ENCODE peak calls at places on chromosomes 4 and X, in ten cellular contexts. One of them, this sample, is unnamed. For H3K9me3, the result is how much of the 10 kb centered on the place peaks cover.

GRCh38 chr4:142402925-142403324 is 443.2 kb downstream of the INPP4B start:
- DNase-seq in H9: no peak
- DNase-seq in prostate gland: peak
- DNase-seq in colonic mucosa: no peak
- DNase-seq in neuronal stem cell: no peak
- DNase-seq in stomach: no peak
- DNase-seq in adipocyte: peak
- DNase-seq in psoas muscle: no peak
- DNase-seq in sigmoid colon: no peak
- DNase-seq in CD4-positive, alpha-beta memory T cell: no peak
- DNase-seq in this sample: no peak

GRCh38 chr4:70718811-70719604 is 2.8 kb upstream of the RUFY3 start:
- DNase-seq in H9: no peak
- DNase-seq in prostate gland: peak
- DNase-seq in colonic mucosa: no peak
- DNase-seq in neuronal stem cell: no peak
- DNase-seq in stomach: no peak
- DNase-seq in adipocyte: no peak
- DNase-seq in psoas muscle: no peak
- DNase-seq in sigmoid colon: no peak
- DNase-seq in CD4-positive, alpha-beta memory T cell: no peak
- DNase-seq in this sample: no peak

GRCh38 chrX:130669233-130669632 is 233.8 kb downstream of the ENOX2 start:
- DNase-seq in H9: no peak
- DNase-seq in prostate gland: no peak
- DNase-seq in colonic mucosa: no peak
- DNase-seq in neuronal stem cell: no peak
- DNase-seq in stomach: no peak
- DNase-seq in adipocyte: peak
- DNase-seq in psoas muscle: no peak
- DNase-seq in sigmoid colon: no peak
- DNase-seq in CD4-positive, alpha-beta memory T cell: no peak
- DNase-seq in this sample: no peak

GRCh38 chrX:72381439-72382198 is 75.9 kb upstream of the CITED1 start:
- DNase-seq in H9: no peak
- DNase-seq in prostate gland: no peak
- DNase-seq in colonic mucosa: no peak
- DNase-seq in neuronal stem cell: no peak
- DNase-seq in stomach: no peak
- DNase-seq in adipocyte: peak
- DNase-seq in psoas muscle: no peak
- DNase-seq in sigmoid colon: no peak
- DNase-seq in CD4-positive, alpha-beta memory T cell: no peak
- DNase-seq in this sample: no peak

GRCh38 chr4:86482851-86483490 is 111.1 kb upstream of the PTPN13 start:
- DNase-seq in H9: peak
- DNase-seq in prostate gland: no peak
- DNase-seq in colonic mucosa: no peak
- DNase-seq in neuronal stem cell: peak
- DNase-seq in stomach: no peak
- DNase-seq in adipocyte: peak
- DNase-seq in psoas muscle: no peak
- DNase-seq in sigmoid colon: no peak
- DNase-seq in CD4-positive, alpha-beta memory T cell: no peak
- DNase-seq in this sample: no peak

GRCh38 chr4:15042529-15043167 is 40.4 kb downstream of the CPEB2 start:
- DNase-seq in H9: no peak
- DNase-seq in prostate gland: no peak
- DNase-seq in colonic mucosa: no peak
- DNase-seq in neuronal stem cell: no peak
- DNase-seq in stomach: no peak
- DNase-seq in adipocyte: peak
- DNase-seq in psoas muscle: no peak
- DNase-seq in sigmoid colon: no peak
- DNase-seq in CD4-positive, alpha-beta memory T cell: no peak
- DNase-seq in this sample: no peak

GRCh38 chrX:100743009-100743615 is 11.2 kb upstream of the SYTL4 start:
- DNase-seq in H9: no peak
- DNase-seq in prostate gland: no peak
- DNase-seq in colonic mucosa: no peak
- DNase-seq in neuronal stem cell: no peak
- DNase-seq in stomach: no peak
- DNase-seq in adipocyte: no peak
- DNase-seq in psoas muscle: no peak
- DNase-seq in sigmoid colon: no peak
- DNase-seq in CD4-positive, alpha-beta memory T cell: no peak
- DNase-seq in this sample: no peak

GRCh38 chrX:119970574-119970973 is 27.0 kb upstream of the NKAP start:
- DNase-seq in H9: no peak
- DNase-seq in prostate gland: no peak
- DNase-seq in colonic mucosa: no peak
- DNase-seq in neuronal stem cell: no peak
- DNase-seq in stomach: no peak
- DNase-seq in adipocyte: no peak
- DNase-seq in psoas muscle: no peak
- DNase-seq in sigmoid colon: no peak
- DNase-seq in CD4-positive, alpha-beta memory T cell: no peak
- DNase-seq in this sample: no peak

GRCh38 chr4:113355550-113356371 is 306.3 kb downstream of the ANK2 start:
- DNase-seq in H9: no peak
- DNase-seq in prostate gland: no peak
- DNase-seq in colonic mucosa: no peak
- DNase-seq in neuronal stem cell: no peak
- DNase-seq in stomach: no peak
- DNase-seq in adipocyte: peak
- DNase-seq in psoas muscle: peak
- DNase-seq in sigmoid colon: no peak
- DNase-seq in CD4-positive, alpha-beta memory T cell: peak
- DNase-seq in this sample: peak

GRCh38 chr4:76790377-76790776 is 107.6 kb downstream of the SOWAHB start:
- DNase-seq in H9: no peak
- DNase-seq in prostate gland: no peak
- DNase-seq in colonic mucosa: no peak
- DNase-seq in neuronal stem cell: no peak
- DNase-seq in stomach: no peak
- DNase-seq in adipocyte: no peak
- DNase-seq in psoas muscle: no peak
- DNase-seq in sigmoid colon: no peak
- DNase-seq in CD4-positive, alpha-beta memory T cell: no peak
- DNase-seq in this sample: no peak

GRCh38 chr4:87840149-87840548 is 7.4 kb downstream of the MEPE start:
- DNase-seq in H9: no peak
- DNase-seq in prostate gland: no peak
- DNase-seq in colonic mucosa: no peak
- DNase-seq in neuronal stem cell: no peak
- DNase-seq in stomach: no peak
- DNase-seq in adipocyte: no peak
- DNase-seq in psoas muscle: no peak
- DNase-seq in sigmoid colon: no peak
- DNase-seq in CD4-positive, alpha-beta memory T cell: no peak
- DNase-seq in this sample: no peak

GRCh38 chrX:65601530-65602281 is 65.7 kb upstream of the MSN start:
- DNase-seq in H9: no peak
- DNase-seq in prostate gland: peak
- DNase-seq in colonic mucosa: peak
- DNase-seq in neuronal stem cell: no peak
- DNase-seq in stomach: peak
- DNase-seq in adipocyte: peak
- DNase-seq in psoas muscle: peak
- DNase-seq in sigmoid colon: peak
- DNase-seq in CD4-positive, alpha-beta memory T cell: peak
- DNase-seq in this sample: no peak

GRCh38 chr4:48079972-48080391 is 54.1 kb downstream of the TXK start:
- DNase-seq in H9: no peak
- DNase-seq in prostate gland: no peak
- DNase-seq in colonic mucosa: no peak
- DNase-seq in neuronal stem cell: no peak
- DNase-seq in stomach: no peak
- DNase-seq in adipocyte: peak
- DNase-seq in psoas muscle: no peak
- DNase-seq in sigmoid colon: no peak
- DNase-seq in CD4-positive, alpha-beta memory T cell: no peak
- DNase-seq in this sample: no peak

GRCh38 chr4:169604131-169604900 is 8.1 kb downstream of the NEK1 start:
- DNase-seq in H9: no peak
- DNase-seq in prostate gland: no peak
- DNase-seq in colonic mucosa: no peak
- DNase-seq in neuronal stem cell: no peak
- DNase-seq in stomach: no peak
- DNase-seq in adipocyte: peak
- DNase-seq in psoas muscle: no peak
- DNase-seq in sigmoid colon: no peak
- DNase-seq in CD4-positive, alpha-beta memory T cell: no peak
- DNase-seq in this sample: no peak

GRCh38 chrX:125952973-125953372 is 213.1 kb downstream of the DCAF12L2 start:
- DNase-seq in H9: no peak
- DNase-seq in prostate gland: no peak
- DNase-seq in colonic mucosa: no peak
- DNase-seq in neuronal stem cell: no peak
- DNase-seq in stomach: no peak
- DNase-seq in adipocyte: no peak
- DNase-seq in psoas muscle: no peak
- DNase-seq in sigmoid colon: no peak
- DNase-seq in CD4-positive, alpha-beta memory T cell: no peak
- DNase-seq in this sample: no peak

GRCh38 chr4:23382880-23383279 is 507.0 kb downstream of the PPARGC1A start:
- DNase-seq in H9: no peak
- DNase-seq in prostate gland: no peak
- DNase-seq in colonic mucosa: no peak
- DNase-seq in neuronal stem cell: no peak
- DNase-seq in stomach: no peak
- DNase-seq in adipocyte: no peak
- DNase-seq in psoas muscle: no peak
- DNase-seq in sigmoid colon: no peak
- DNase-seq in CD4-positive, alpha-beta memory T cell: no peak
- DNase-seq in this sample: no peak

GRCh38 chrX:68832101-68832416 is 3.2 kb downstream of the EFNB1 start:
- DNase-seq in H9: peak
- DNase-seq in prostate gland: no peak
- DNase-seq in colonic mucosa: peak
- DNase-seq in neuronal stem cell: no peak
- DNase-seq in stomach: peak
- DNase-seq in adipocyte: peak
- DNase-seq in psoas muscle: peak
- DNase-seq in sigmoid colon: peak
- DNase-seq in CD4-positive, alpha-beta memory T cell: no peak
- DNase-seq in this sample: no peak

DNA sequence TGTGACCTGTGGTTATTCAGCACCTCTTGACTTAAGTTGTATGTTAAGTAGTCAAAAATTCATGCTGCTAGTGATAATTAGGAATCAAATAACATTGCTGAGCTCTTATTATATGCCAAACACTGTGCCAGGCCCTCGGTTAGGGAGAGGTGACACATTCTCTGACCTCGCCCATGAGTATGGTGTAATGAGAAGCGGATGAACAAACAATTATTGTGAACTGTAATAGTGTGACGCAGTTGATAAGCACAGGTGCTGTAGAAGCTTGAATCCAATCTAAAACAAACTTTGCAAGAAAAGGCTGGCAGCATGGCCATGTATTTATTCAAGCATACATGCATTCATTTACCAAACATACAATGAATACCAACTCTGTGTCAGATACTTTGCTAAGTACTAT is 303.5 kb upstream of the HS3ST1 start:
- DNase-seq in H9: no peak
- DNase-seq in prostate gland: no peak
- DNase-seq in colonic mucosa: peak
- DNase-seq in neuronal stem cell: no peak
- DNase-seq in stomach: peak
- DNase-seq in adipocyte: no peak
- DNase-seq in psoas muscle: no peak
- DNase-seq in sigmoid colon: no peak
- DNase-seq in CD4-positive, alpha-beta memory T cell: no peak
- DNase-seq in this sample: no peak
- H3K9me3 ChIP-seq in H9: under half
- H3K9me3 ChIP-seq in prostate gland: under half
- H3K9me3 ChIP-seq in colonic mucosa: under half
- H3K9me3 ChIP-seq in neuronal stem cell: under half
- H3K9me3 ChIP-seq in stomach: under half
- H3K9me3 ChIP-seq in adipocyte: under half
- H3K9me3 ChIP-seq in psoas muscle: under half
- H3K9me3 ChIP-seq in sigmoid colon: under half
- H3K9me3 ChIP-seq in CD4-positive, alpha-beta memory T cell: under half
- H3K9me3 ChIP-seq in this sample: under half

DNA sequence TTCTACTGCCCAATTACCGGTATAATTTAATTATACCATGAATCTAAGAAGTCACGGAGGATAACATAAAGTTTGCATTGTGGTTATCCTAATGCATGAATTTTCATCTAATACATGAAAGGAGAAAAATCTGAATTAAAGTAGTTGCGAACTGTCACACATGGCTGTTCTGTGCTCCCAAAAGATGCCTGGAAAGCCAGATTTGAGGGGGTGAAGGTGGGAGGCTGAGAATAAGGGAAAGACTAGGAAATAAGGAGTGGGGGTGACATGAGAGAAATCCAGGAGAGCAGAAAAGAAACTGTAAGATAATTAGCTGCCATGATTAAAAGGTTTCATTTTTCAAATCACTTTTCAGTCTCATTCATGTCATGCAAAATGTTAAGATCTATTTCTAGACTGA is 1582.7 kb downstream of the STIM2 start:
- DNase-seq in H9: no peak
- DNase-seq in prostate gland: no peak
- DNase-seq in colonic mucosa: no peak
- DNase-seq in neuronal stem cell: no peak
- DNase-seq in stomach: no peak
- DNase-seq in adipocyte: no peak
- DNase-seq in psoas muscle: no peak
- DNase-seq in sigmoid colon: no peak
- DNase-seq in CD4-positive, alpha-beta memory T cell: no peak
- DNase-seq in this sample: no peak
- H3K9me3 ChIP-seq in H9: under half
- H3K9me3 ChIP-seq in prostate gland: under half
- H3K9me3 ChIP-seq in colonic mucosa: under half
- H3K9me3 ChIP-seq in neuronal stem cell: under half
- H3K9me3 ChIP-seq in stomach: under half
- H3K9me3 ChIP-seq in adipocyte: under half
- H3K9me3 ChIP-seq in psoas muscle: under half
- H3K9me3 ChIP-seq in sigmoid colon: under half
- H3K9me3 ChIP-seq in CD4-positive, alpha-beta memory T cell: under half
- H3K9me3 ChIP-seq in this sample: under half

GRCh38 chr4:149321438-149321837 is 494.2 kb downstream of the IQCM start:
- DNase-seq in H9: no peak
- DNase-seq in prostate gland: no peak
- DNase-seq in colonic mucosa: no peak
- DNase-seq in neuronal stem cell: no peak
- DNase-seq in stomach: no peak
- DNase-seq in adipocyte: no peak
- DNase-seq in psoas muscle: no peak
- DNase-seq in sigmoid colon: no peak
- DNase-seq in CD4-positive, alpha-beta memory T cell: no peak
- DNase-seq in this sample: no peak
- H3K9me3 ChIP-seq in H9: under half
- H3K9me3 ChIP-seq in prostate gland: under half
- H3K9me3 ChIP-seq in colonic mucosa: under half
- H3K9me3 ChIP-seq in neuronal stem cell: under half
- H3K9me3 ChIP-seq in stomach: under half
- H3K9me3 ChIP-seq in adipocyte: under half
- H3K9me3 ChIP-seq in psoas muscle: under half
- H3K9me3 ChIP-seq in sigmoid colon: under half
- H3K9me3 ChIP-seq in CD4-positive, alpha-beta memory T cell: under half
- H3K9me3 ChIP-seq in this sample: under half

GRCh38 chr4:73139245-73139644 is 69.7 kb upstream of the COX18 start:
- DNase-seq in H9: no peak
- DNase-seq in prostate gland: no peak
- DNase-seq in colonic mucosa: no peak
- DNase-seq in neuronal stem cell: no peak
- DNase-seq in stomach: no peak
- DNase-seq in adipocyte: no peak
- DNase-seq in psoas muscle: no peak
- DNase-seq in sigmoid colon: no peak
- DNase-seq in CD4-positive, alpha-beta memory T cell: no peak
- DNase-seq in this sample: no peak
- H3K9me3 ChIP-seq in H9: under half
- H3K9me3 ChIP-seq in prostate gland: under half
- H3K9me3 ChIP-seq in colonic mucosa: under half
- H3K9me3 ChIP-seq in neuronal stem cell: under half
- H3K9me3 ChIP-seq in stomach: under half
- H3K9me3 ChIP-seq in adipocyte: under half
- H3K9me3 ChIP-seq in psoas muscle: under half
- H3K9me3 ChIP-seq in sigmoid colon: under half
- H3K9me3 ChIP-seq in CD4-positive, alpha-beta memory T cell: under half
- H3K9me3 ChIP-seq in this sample: under half